ENCODE peak calls at places on chromosomes 16 and 17, in four cellular contexts. G is ovary, C is mucosa of descending colon, V is brain microvascular endothelial cell. J is an unnamed sample.

GRCh38 chr17:70320642-70321345 is 151.5 kb downstream of the KCNJ2 start:
- DNase-seq in C (no peak), G (no peak), V (no peak), J (no peak)

GRCh38 chr16:8173111-8173644 is 417.1 kb downstream of the TMEM114 start:
- DNase-seq in C (peak), G (no peak), V (peak), J (peak)

GRCh38 chr17:11330871-11331270 is 89.9 kb downstream of the SHISA6 start:
- DNase-seq in C (no peak), V (peak), G (peak), J (no peak)

GRCh38 chr17:31511176-31511540 is 119.7 kb downstream of the RAB11FIP4 start:
- DNase-seq in V (no peak), C (peak), G (no peak), J (no peak)

GRCh38 chr17:29146369-29146972 is 33.7 kb downstream of the MYO18A start:
- DNase-seq in C (no peak), V (no peak), G (no peak), J (peak)

GRCh38 chr17:31068291-31068690 is 26.5 kb upstream of the NF1 start:
- DNase-seq in G (no peak), V (peak), C (peak), J (peak)

GRCh38 chr17:1515640-1516402 is 591 bp downstream of the INPP5K start:
- DNase-seq in V (peak), C (peak), G (peak), J (peak)

GRCh38 chr17:42814633-42815399 is 9.3 kb downstream of the BECN1 start:
- DNase-seq in G (no peak), V (no peak), C (no peak), J (no peak)

GRCh38 chr16:89525146-89525913 is 17.1 kb downstream of the SPG7 start:
- DNase-seq in V (no peak), G (no peak), C (no peak), J (no peak)
- TF ChIP-seq CTCF in V (no peak), G (no peak), C (no peak), J (no peak)

DNA sequence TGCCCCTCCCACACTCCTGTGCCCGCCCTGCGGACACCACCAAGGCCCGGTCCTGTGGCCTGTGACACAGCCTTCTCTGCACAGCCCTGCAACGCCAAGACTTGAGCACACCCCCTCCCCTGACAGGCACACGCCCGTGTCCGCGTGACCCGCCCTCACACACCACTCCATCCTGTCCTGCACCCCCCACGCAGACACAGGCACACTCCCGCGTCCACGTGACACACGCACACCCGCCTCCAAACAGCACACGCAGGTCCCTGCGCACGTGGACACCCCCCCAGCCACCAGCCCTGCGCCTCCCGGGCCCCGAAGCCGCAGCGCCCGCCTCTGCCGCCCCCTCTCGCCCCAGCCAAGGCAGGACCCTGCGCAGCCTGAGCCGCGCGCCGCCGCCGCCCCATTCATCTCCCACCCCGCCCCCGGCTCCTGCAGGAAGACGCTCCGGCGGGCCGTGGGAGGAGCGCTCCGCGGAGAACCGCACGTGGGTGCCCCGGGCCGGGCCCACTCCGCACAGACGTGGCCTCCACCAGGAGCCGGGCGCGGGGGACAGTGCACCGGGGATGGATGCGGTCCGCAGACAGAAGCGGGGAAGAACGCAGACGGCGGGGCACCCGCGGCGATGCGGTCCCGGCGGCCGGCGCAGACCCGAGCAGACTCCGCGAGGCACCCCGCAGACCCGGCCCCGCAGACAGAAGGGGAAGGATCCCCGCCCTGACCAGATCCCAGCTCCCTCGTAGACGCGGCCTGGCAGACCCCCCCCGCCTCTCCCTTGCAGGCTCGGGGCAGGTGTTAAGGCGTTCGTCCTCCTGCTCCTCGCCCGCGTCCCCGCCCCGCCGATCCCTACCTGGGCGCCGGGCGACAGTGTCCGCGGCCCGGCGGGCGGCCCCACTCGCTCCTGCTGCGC is 506 bp downstream of the CAMKK1 start:
- DNase-seq in G (peak), V (peak), C (peak), J (peak)
- TF ChIP-seq CTCF in G (no peak), V (no peak), C (no peak), J (no peak)

DNA sequence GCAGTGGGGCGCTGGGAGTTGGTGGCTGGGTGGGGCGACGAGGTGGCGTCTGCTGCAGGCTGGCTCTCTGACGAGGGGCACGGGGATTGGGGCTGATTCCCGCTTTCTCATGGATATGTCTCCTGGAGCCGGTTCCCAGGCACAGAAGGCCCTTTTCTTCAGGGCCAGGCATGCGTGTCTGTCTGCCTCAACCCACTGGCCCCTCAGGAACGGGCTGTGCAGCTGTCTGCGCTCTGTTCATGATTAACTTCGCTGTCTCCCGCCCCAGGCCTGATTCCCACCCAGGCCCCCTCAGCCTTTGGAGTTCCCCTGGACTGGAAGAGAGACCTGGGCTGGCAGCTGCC is 53.1 kb downstream of the RAP1GAP2 start:
- DNase-seq in G (no peak), V (no peak), C (no peak), J (no peak)
- TF ChIP-seq CTCF in G (no peak), V (no peak), C (no peak), J (no peak)

DNA sequence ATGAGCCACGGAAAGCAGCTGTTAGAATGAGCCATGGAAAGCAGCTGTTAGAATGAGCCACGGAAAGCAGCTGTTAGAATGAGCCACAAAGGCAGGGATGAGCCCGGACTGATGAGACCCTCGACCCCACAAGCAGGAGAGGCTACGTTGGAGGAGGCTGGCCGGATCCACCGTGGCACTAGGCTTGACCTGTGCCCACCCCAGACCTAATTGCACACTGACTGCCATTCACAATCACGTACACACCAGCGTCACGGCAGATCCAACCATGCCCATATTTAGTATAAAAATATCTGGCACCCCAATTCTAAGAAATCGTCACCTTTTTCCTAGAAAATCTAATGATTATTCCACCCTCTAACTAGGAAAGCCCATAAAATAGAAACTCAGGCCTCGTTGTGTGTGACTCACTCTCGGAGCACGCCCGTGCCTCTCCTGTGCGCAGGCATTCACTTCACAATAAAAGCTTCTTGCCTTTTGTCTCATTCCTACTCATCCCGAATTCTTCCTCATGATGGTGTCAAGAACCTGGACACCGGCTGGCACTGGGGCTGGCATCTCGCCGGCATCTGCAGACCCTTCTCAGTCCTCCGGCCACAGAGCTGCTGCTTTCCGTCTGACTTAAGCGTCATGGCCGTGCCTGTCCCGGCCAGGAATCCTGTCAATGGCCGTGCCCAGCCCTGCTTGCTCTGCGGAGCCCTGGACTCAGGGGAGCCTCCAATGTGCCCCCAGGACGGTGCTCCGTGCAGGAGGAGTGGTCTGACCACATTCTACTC is 5.5 kb upstream of the SECTM1 start:
- DNase-seq in G (peak), C (peak), V (peak), J (no peak)
- TF ChIP-seq CTCF in G (no peak), C (no peak), V (no peak), J (no peak)

DNA sequence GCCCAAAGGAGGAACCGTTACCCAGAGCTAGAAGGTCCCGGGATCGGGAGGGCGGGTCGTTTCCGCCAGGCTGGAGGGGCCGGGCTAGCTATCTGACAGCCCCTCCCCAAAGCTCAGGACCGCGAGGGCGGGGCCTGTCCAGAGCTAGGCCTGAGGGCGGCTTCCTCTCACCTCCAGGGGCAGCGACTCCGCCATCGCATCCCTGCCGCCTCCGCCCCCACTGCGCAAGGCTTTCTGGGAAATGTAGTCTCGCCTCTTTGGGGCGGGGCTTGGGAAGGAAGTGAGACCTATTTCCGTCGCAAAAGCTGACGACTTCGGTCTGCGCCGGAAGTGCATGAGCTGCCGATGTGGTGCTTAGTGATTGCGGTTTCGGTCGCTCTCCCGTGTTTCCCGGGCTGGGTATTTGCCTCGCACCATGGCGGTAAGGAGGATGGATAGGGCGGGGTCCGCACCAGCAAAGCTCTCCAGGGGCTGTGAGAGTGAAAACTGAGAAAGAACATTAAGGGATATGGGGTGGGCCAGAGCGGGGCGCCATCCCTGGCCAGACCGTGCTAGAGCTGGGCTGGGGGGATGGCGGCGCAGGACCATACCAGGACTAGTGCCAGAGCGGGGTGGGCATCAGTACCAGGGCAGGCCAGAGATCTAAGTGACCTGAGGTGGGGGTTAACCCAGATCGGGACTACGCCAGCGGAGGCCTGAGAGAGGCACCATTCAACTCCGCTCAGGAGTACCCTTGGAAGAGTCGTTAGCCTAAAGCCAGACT is at the start of gene TMEM208:
- DNase-seq in V (peak), G (peak), C (peak), J (peak)
- TF ChIP-seq CTCF in V (peak), G (no peak), C (no peak), J (no peak)

DNA sequence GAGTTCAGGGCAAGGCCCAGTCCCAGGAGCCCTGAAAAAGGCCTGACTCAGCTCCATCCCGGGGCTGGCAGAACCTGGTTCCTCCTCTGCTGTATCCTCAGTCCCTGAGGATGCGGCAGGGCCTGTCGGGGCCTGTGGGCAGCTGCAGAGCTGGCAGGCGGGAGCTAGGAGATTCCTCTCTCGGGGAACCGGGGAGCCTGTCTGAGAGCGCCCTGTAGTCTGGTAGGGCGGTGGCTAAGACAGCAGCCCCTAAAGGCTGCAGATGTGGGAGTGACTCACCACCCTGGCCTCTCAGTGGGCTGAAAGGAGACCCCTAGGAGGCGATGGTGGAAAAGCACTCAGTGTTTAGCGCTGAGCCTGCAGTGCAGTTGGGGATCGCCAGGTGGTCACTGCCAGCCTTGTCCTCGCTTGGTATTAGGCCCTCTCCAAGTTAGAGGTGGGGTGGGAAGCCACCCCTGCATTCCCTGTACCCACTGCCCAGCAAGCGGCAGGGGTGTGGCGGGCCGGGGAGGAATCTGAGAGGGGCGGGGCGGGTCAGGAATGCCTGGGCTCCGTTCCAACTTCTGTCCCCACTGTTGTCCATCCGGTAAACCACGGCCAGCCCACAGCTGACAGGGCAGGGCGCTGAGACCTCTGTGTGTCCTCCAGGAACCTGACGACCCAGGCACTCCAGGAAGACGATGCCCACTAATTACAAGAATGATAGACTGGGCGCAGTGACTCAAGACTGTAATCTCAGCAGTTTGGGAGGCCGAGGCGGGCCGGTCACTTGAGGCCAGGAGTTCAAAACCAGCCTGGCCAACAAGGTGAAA is 29.5 kb upstream of the CDH1 start:
- DNase-seq in G (no peak), V (peak), C (peak), J (no peak)
- TF ChIP-seq CTCF in G (no peak), V (peak), C (no peak), J (no peak)

GRCh38 chr16:85240982-85241924 is 129.0 kb upstream of the CIBAR2 start:
- DNase-seq in C (no peak), G (no peak), V (no peak), J (no peak)
- TF ChIP-seq CTCF in C (no peak), G (no peak), V (no peak), J (no peak)

GRCh38 chr16:31090540-31090939 is 1.8 kb upstream of the PRSS53 start:
- DNase-seq in G (no peak), C (no peak), V (peak), J (no peak)

GRCh38 chr16:31093132-31093703 is 1.4 kb downstream of the VKORC1 start:
- DNase-seq in G (no peak), V (no peak), C (no peak), J (peak)

GRCh38 chr16:31094088-31094423 is 541 bp downstream of the VKORC1 start:
- DNase-seq in C (peak), V (no peak), G (no peak), J (no peak)

GRCh38 chr16:31092330-31092729 is 2.3 kb downstream of the VKORC1 start:
- DNase-seq in G (no peak), C (no peak), V (no peak), J (no peak)

GRCh38 chr16:31094424-31095120 is at the start of gene VKORC1:
- DNase-seq in G (peak), V (peak), C (peak), J (peak)
- TF ChIP-seq CTCF in G (no peak), V (no peak), C (no peak), J (no peak)

DNA sequence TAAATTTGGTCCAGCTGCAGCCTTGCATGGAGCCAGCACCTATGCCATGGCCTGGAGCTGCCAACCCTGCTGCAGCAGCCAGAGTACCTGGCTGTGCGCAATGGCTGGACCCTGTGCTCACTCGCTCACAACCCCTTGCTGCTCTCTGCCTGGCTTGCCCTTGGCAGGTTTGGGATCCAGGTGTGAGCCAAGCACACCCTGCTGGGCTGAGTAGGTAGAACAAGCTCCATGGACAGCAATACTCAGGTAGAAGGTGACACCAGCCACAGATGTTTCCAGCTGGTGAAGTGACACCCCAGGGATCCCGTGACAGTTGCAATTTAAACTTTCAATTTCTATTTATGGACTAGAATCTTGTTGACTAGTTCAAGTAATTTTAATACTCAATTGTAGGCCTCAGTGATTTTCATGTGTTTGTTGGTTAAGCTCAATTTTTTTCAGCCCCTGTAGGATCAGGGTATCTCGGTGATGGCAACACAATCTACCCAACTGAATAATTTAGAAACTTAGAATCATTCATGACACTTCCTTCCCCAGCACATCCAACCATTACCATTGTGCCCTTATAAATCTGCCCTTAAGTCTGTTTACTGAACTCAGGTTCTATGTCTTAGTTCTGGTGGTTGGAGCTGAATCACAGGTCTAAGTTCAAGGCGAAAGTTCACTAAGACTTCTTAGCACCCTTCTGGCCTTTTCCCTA is 480.0 kb downstream of the PMP22 start:
- DNase-seq in G (no peak), V (no peak), C (no peak), J (peak)
- TF ChIP-seq CTCF in G (no peak), V (peak), C (no peak), J (no peak)

GRCh38 chr16:57600048-57600835 is 28.2 kb upstream of the ADGRG1 start:
- DNase-seq in G (no peak), V (peak), C (peak), J (peak)
- TF ChIP-seq CTCF in G (no peak), V (peak), C (peak), J (peak)